ENCODE peak calls at places on chromosomes 3 and 15, in ten cellular contexts. P is stomach, J is transverse colon, Y is esophagus muscularis mucosa, W is GM12878, U is A549, S is HepG2, E is ovary, B is tibial nerve, V is K562. G is an unnamed sample.

GRCh38 chr3:38579146-38579545 is 70.3 kb downstream of the SCN5A start:
- DNase-seq in P (peak), J (no peak), Y (no peak), W (no peak), U (no peak), S (peak), E (no peak), B (no peak), V (no peak), G (peak)

GRCh38 chr3:18302517-18302916 is 122.6 kb downstream of the SATB1 start:
- DNase-seq in P (no peak), J (peak), Y (no peak), W (no peak), U (no peak), S (no peak), E (no peak), B (no peak), V (no peak), G (no peak)

GRCh38 chr3:119343719-119344118 is 49.5 kb downstream of the ARHGAP31 start:
- DNase-seq in P (no peak), J (no peak), Y (no peak), W (no peak), U (no peak), S (no peak), E (no peak), B (no peak), V (no peak), G (no peak)

GRCh38 chr15:49460411-49460941 is 37.4 kb downstream of the FGF7 start:
- DNase-seq in P (no peak), J (no peak), Y (no peak), W (no peak), U (no peak), S (no peak), E (no peak), B (no peak), V (no peak), G (no peak)

GRCh38 chr3:127389913-127390312 is 102.1 kb upstream of the PRR20G start:
- DNase-seq in P (no peak), J (no peak), Y (no peak), W (no peak), U (no peak), S (no peak), E (no peak), B (no peak), V (no peak), G (no peak)

GRCh38 chr15:94105760-94106159 is 125.6 kb upstream of the MCTP2 start:
- DNase-seq in P (no peak), J (no peak), Y (peak), W (no peak), U (no peak), S (peak), E (no peak), B (no peak), V (no peak), G (no peak)

GRCh38 chr15:55894406-55894965 is 98.9 kb downstream of the NEDD4 start:
- DNase-seq in P (no peak), J (no peak), Y (no peak), W (peak), U (no peak), S (no peak), E (no peak), B (no peak), V (no peak), G (no peak)

GRCh38 chr3:129413687-129414506 is 14.5 kb downstream of the EFCAB12 start:
- DNase-seq in P (no peak), J (no peak), Y (no peak), W (no peak), U (peak), S (peak), E (no peak), B (no peak), V (peak), G (peak)

GRCh38 chr3:173622156-173622555 is 224.6 kb downstream of the NLGN1 start:
- DNase-seq in P (no peak), J (no peak), Y (no peak), W (no peak), U (no peak), S (no peak), E (no peak), B (no peak), V (no peak), G (no peak)

GRCh38 chr15:101068961-101069734 is 150.0 kb downstream of the LRRK1 start:
- DNase-seq in P (no peak), J (no peak), Y (no peak), W (no peak), U (peak), S (peak), E (peak), B (no peak), V (peak), G (no peak)

GRCh38 chr15:87748483-87748882 is 508.1 kb downstream of the NTRK3 start:
- DNase-seq in P (no peak), J (no peak), Y (no peak), W (no peak), U (no peak), S (no peak), E (no peak), B (no peak), V (no peak), G (no peak)

GRCh38 chr15:87753539-87753938 is 503.0 kb downstream of the NTRK3 start:
- DNase-seq in P (no peak), J (no peak), Y (no peak), W (no peak), U (peak), S (no peak), E (no peak), B (no peak), V (peak), G (no peak)

GRCh38 chr15:87755226-87755625 is 501.3 kb downstream of the NTRK3 start:
- DNase-seq in P (no peak), J (no peak), Y (no peak), W (no peak), U (no peak), S (no peak), E (no peak), B (no peak), V (no peak), G (no peak)

GRCh38 chr15:87756072-87756471 is 500.5 kb downstream of the NTRK3 start:
- DNase-seq in P (no peak), J (no peak), Y (no peak), W (no peak), U (no peak), S (no peak), E (no peak), B (no peak), V (no peak), G (no peak)

GRCh38 chr15:87752250-87752951 is 504.1 kb downstream of the NTRK3 start:
- DNase-seq in P (no peak), J (no peak), Y (no peak), W (no peak), U (peak), S (no peak), E (no peak), B (no peak), V (no peak), G (no peak)
- TF ChIP-seq EP300 in P (no peak), J (no peak), Y (no peak), W (no peak), U (peak), S (no peak), E (no peak), B (no peak), V (no peak), G (no peak)

GRCh38 chr3:154182975-154183374 is 61.8 kb downstream of the ARHGEF26 start:
- DNase-seq in P (no peak), J (no peak), Y (no peak), W (no peak), U (no peak), S (no peak), E (no peak), B (no peak), V (no peak), G (no peak)

GRCh38 chr3:154188416-154188815 is 67.2 kb downstream of the ARHGEF26 start:
- DNase-seq in P (no peak), J (no peak), Y (no peak), W (no peak), U (no peak), S (no peak), E (no peak), B (no peak), V (no peak), G (no peak)

GRCh38 chr3:154182322-154182922 is 61.2 kb downstream of the ARHGEF26 start:
- DNase-seq in P (no peak), J (no peak), Y (no peak), W (no peak), U (no peak), S (no peak), E (no peak), B (no peak), V (no peak), G (no peak)

GRCh38 chr3:154181127-154181691 is 60.0 kb downstream of the ARHGEF26 start:
- DNase-seq in P (no peak), J (no peak), Y (no peak), W (no peak), U (no peak), S (no peak), E (no peak), B (no peak), V (no peak), G (no peak)

DNA sequence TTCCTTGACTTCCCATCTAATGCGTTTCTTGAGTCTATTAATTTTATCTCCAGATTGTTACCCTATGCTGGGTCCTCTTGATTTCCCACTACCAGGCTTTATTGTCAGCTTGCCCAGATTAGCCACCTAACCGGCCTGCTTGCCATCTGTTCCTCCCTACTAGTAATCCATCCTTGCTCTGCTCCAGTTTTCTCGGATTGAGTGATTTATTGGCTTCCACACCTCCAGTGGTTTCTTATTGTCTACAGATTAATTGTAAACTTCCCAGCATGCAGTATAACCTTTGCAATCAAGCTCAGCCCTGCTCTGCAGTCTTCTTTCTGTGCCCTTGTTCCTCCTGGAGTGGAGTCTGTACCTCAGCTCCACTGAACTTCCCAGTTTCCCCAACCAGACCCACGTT is 63.4 kb downstream of the ARHGEF26 start:
- DNase-seq in P (no peak), J (no peak), Y (no peak), W (no peak), U (no peak), S (no peak), E (no peak), B (no peak), V (no peak), G (no peak)
- TF ChIP-seq EP300 in P (no peak), J (no peak), Y (no peak), W (no peak), U (no peak), S (no peak), E (no peak), B (no peak), V (no peak), G (no peak)

GRCh38 chr3:16496008-16496407 is 17.5 kb downstream of the RFTN1 start:
- DNase-seq in P (no peak), J (no peak), Y (no peak), W (no peak), U (no peak), S (no peak), E (no peak), B (no peak), V (no peak), G (no peak)
- TF ChIP-seq EP300 in P (no peak), J (no peak), Y (no peak), W (no peak), U (no peak), S (no peak), E (no peak), B (no peak), V (no peak), G (no peak)

GRCh38 chr3:101928890-101929289 is 79.6 kb downstream of the NFKBIZ start:
- DNase-seq in P (no peak), J (no peak), Y (no peak), W (no peak), U (peak), S (no peak), E (no peak), B (no peak), V (no peak), G (no peak)
- TF ChIP-seq EP300 in P (no peak), J (no peak), Y (no peak), W (no peak), U (no peak), S (no peak), E (no peak), B (no peak), V (no peak), G (no peak)

DNA sequence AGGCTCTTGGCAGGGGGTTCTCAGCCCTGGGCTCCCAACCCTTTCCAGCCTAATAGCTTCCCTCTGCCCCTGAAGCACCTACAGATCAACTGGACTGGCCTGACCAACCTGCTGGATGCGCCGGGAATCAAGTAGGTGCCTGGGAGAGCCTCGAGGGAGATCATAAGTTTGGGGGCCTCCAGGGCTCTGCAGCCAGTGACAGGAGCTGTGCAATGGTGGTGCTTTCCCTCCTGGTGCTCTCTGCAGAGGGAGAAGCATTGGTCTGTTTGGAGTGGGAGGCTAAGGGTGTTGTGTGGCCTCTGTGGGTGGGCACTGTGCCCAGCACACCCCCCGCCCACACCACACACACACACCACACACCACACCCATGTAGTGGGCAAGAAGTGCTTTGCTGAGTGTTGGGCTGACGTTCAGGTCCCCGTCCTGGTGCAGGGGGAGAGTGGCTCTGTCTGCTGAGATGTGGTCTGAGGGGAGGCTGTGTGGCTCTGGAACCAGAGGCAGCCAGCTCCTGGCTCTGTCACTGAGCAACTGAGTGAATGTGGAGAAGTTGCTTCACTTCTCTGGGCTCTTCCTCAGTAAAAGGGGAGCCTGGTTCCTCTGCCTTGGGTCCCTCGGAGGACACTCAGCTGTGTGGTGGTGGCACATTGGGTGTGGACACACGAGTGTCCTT is 26.3 kb downstream of the ESYT3 start:
- DNase-seq in P (no peak), J (no peak), Y (no peak), W (no peak), U (no peak), S (no peak), E (no peak), B (no peak), V (no peak), G (peak)
- TF ChIP-seq EP300 in P (no peak), J (no peak), Y (no peak), W (no peak), U (no peak), S (no peak), E (no peak), B (no peak), V (no peak), G (no peak)

GRCh38 chr15:60704129-60704528 is 225.2 kb upstream of the ICE2 start:
- DNase-seq in P (no peak), J (peak), Y (no peak), W (no peak), U (no peak), S (no peak), E (no peak), B (no peak), V (no peak), G (no peak)

GRCh38 chr15:60713096-60714084 is 234.4 kb upstream of the ICE2 start:
- DNase-seq in P (no peak), J (no peak), Y (no peak), W (no peak), U (no peak), S (no peak), E (no peak), B (no peak), V (no peak), G (no peak)

GRCh38 chr15:60704717-60705116 is 225.8 kb upstream of the ICE2 start:
- DNase-seq in P (no peak), J (no peak), Y (no peak), W (no peak), U (no peak), S (no peak), E (no peak), B (no peak), V (no peak), G (no peak)

GRCh38 chr15:60706145-60706544 is 227.2 kb upstream of the ICE2 start:
- DNase-seq in P (no peak), J (no peak), Y (no peak), W (no peak), U (no peak), S (no peak), E (no peak), B (no peak), V (no peak), G (no peak)

DNA sequence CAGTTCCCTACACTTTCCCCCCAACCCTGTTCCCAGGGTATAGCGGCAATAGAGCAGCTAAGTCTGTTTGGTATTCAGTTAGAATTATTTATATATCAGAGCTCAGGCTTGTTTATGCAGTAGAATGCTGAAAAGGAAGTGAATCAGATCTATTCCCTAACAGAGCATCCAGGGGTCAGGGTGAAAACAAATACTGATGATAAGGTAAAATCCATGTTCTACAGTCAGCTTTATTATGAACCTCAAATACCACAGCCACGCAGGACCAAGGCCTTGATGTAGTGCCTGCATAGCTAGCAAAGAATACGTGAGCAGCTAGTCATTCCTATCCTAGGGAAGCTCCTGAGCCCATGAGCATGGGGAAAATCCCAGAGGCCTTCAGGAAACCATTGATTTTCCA is 229.7 kb upstream of the ICE2 start:
- DNase-seq in P (no peak), J (no peak), Y (no peak), W (no peak), U (no peak), S (no peak), E (no peak), B (no peak), V (no peak), G (no peak)
- TF ChIP-seq EP300 in P (no peak), J (no peak), Y (no peak), W (no peak), U (no peak), S (no peak), E (no peak), B (no peak), V (no peak), G (no peak)

GRCh38 chr15:31278056-31278445 is 48.6 kb upstream of the KLF13 start:
- DNase-seq in P (peak), J (no peak), Y (no peak), W (no peak), U (no peak), S (no peak), E (no peak), B (no peak), V (peak), G (peak)

GRCh38 chr15:31278544-31279220 is 48.0 kb upstream of the KLF13 start:
- DNase-seq in P (peak), J (no peak), Y (no peak), W (no peak), U (no peak), S (no peak), E (no peak), B (no peak), V (peak), G (peak)

GRCh38 chr15:31279221-31280036 is 47.2 kb upstream of the KLF13 start:
- DNase-seq in P (peak), J (peak), Y (peak), W (no peak), U (no peak), S (no peak), E (no peak), B (no peak), V (no peak), G (peak)

GRCh38 chr15:31280831-31281216 is 45.8 kb upstream of the KLF13 start:
- DNase-seq in P (peak), J (no peak), Y (peak), W (no peak), U (no peak), S (no peak), E (no peak), B (no peak), V (no peak), G (peak)

DNA sequence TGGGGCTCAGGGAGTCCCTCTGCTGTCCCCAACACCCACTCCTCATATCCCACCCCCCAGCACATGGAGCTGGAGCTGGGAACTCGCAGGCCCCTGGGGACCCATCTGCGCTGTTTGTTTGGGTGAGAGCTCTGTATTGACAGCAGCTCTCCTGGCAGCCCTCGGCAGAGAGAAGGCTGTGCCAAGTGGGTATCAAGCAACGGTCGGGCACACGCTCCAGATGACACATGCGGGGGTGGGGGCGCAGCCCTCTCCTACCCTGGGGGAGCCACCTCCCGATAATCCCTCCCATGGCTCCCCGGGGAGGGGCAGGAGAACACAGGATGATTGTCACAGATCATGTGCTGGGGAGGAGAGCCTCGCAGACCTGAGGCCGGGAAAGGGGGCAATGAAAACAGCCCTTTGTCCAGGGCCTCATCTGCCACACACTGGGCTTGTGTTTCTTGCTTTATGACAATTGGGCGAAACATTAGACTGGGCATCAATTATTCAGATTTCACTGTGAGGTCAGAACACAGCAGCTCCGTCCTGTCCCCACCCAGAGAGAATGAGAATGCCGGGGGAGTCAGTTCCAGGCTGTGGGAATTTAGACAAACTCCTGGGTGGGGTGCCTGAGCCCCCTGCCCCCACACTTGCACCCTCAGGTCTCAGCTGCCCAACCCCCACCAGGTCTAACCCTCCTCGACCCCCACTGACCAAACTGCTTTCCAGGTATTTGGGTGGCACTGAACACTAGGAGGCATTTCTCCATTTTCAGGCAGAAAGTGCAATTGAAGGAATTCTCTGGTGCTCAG is 46.4 kb upstream of the KLF13 start:
- DNase-seq in P (peak), J (peak), Y (no peak), W (no peak), U (no peak), S (peak), E (no peak), B (no peak), V (no peak), G (peak)
- TF ChIP-seq EP300 in P (no peak), J (no peak), Y (no peak), W (no peak), U (no peak), S (no peak), E (no peak), B (no peak), V (no peak), G (no peak)

GRCh38 chr15:79635897-79636596 is 203.9 kb downstream of the MINAR1 start:
- DNase-seq in P (no peak), J (no peak), Y (peak), W (no peak), U (peak), S (no peak), E (no peak), B (no peak), V (no peak), G (no peak)
- TF ChIP-seq EP300 in P (no peak), J (no peak), Y (no peak), W (no peak), U (no peak), S (no peak), E (no peak), B (no peak), V (no peak), G (no peak)

DNA sequence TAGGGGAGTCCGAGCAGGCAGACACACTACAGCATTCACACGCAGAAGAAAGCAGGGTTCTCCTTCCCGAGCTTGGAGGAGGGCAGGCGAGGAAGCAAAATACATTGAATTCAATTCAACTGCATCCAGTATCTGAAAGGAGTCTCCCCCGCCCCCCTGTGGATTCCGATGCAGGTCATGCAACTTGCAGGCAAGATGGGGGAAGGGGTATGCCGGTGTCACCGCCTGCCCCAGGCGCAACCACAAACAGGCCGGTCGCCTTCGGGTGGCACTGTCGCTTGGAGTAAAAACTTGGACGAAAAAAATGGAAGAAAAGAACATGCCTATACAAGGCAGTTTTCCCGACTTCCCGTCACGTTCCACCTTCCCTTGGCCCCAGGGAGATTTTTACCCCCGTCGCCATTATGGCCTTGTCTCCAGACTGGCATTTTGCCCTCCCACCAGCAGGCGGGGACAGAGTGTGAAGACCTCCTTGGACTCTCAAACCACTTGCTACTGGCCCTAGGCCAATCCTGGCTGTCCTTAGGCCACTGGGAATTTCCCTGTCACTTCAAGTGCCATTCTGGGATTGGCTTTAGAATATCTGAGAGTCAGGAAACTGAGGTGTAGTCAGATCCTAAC is 1.6 kb upstream of the NTRK3 start:
- DNase-seq in P (no peak), J (no peak), Y (no peak), W (no peak), U (peak), S (peak), E (no peak), B (no peak), V (peak), G (no peak)
- TF ChIP-seq EP300 in P (no peak), J (no peak), Y (no peak), W (no peak), U (no peak), S (no peak), E (no peak), B (no peak), V (no peak), G (no peak)